ENCODE peak calls at places on chromosomes 4 and X, in six cellular contexts. X is endodermal cell, N is psoas muscle, C is breast epithelium, S is heart right ventricle, T is esophagus squamous epithelium. B is an unnamed sample. For H3K4me1, the result is how much of the 10 kb centered on the place peaks cover.

GRCh38 chr4:2735869-2736268 is 20.3 kb downstream of the TNIP2 start:
- DNase-seq in T (no peak), C (no peak), S (no peak), X (no peak), N (no peak), B (no peak)

GRCh38 chr4:131052646-131053045 is 1956.7 kb downstream of the C4orf33 start:
- DNase-seq in S (no peak), N (no peak), C (no peak), X (no peak), T (no peak), B (no peak)

GRCh38 chrX:40468033-40468979 is 112.5 kb upstream of the ATP6AP2 start:
- DNase-seq in X (peak), S (peak), C (peak), T (no peak), N (no peak), B (no peak)

GRCh38 chr4:71184195-71184781 is 154.5 kb upstream of the SLC4A4 start:
- DNase-seq in C (no peak), S (no peak), N (no peak), T (no peak), X (peak), B (no peak)

GRCh38 chrX:56726609-56727008 is 2.4 kb upstream of the NBDY start:
- DNase-seq in N (no peak), S (no peak), X (no peak), T (no peak), C (no peak), B (no peak)

GRCh38 chr4:85445058-85445639 is 29.8 kb upstream of the ARHGAP24 start:
- DNase-seq in C (no peak), N (no peak), S (no peak), X (no peak), T (no peak), B (no peak)

GRCh38 chrX:9312922-9313867 is 151.7 kb upstream of the TBL1X start:
- DNase-seq in C (no peak), X (peak), T (no peak), S (peak), N (peak), B (no peak)

GRCh38 chr4:138087181-138087714 is 154.9 kb downstream of the SLC7A11 start:
- DNase-seq in S (no peak), C (no peak), X (no peak), N (no peak), T (no peak), B (no peak)

GRCh38 chrX:146424422-146424821 is 385.1 kb upstream of the CXorf51B start:
- DNase-seq in X (no peak), N (no peak), C (no peak), S (no peak), T (no peak), B (no peak)

GRCh38 chr4:74318270-74318669 is 10.0 kb downstream of the EPGN start:
- DNase-seq in T (no peak), N (no peak), S (no peak), X (no peak), C (no peak), B (no peak)

GRCh38 chr4:61202638-61203495 is 2.7 kb downstream of the ADGRL3 start:
- DNase-seq in S (no peak), T (no peak), C (no peak), N (no peak), X (peak), B (no peak)

GRCh38 chrX:12890467-12890866 is 16.0 kb upstream of the TLR8 start:
- DNase-seq in N (no peak), T (no peak), C (no peak), S (no peak), X (no peak), B (no peak)

GRCh38 chrX:47745386-47745785 is 86.4 kb upstream of the UXT start:
- DNase-seq in T (no peak), X (no peak), N (no peak), S (no peak), C (no peak), B (no peak)

GRCh38 chr4:177802665-177803064 is 360.4 kb upstream of the AGA start:
- DNase-seq in T (no peak), N (no peak), S (no peak), X (no peak), C (no peak), B (no peak)

GRCh38 chr4:140151700-140152014 is 2.3 kb downstream of the MAML3 start:
- DNase-seq in T (no peak), N (peak), C (peak), X (no peak), S (peak), B (peak)

GRCh38 chr4:5758741-5759140 is 47.7 kb downstream of the EVC start:
- DNase-seq in X (no peak), N (no peak), C (no peak), T (no peak), S (no peak), B (no peak)

GRCh38 chrX:40570346-40571093 is 10.2 kb upstream of the ATP6AP2 start:
- DNase-seq in T (no peak), C (no peak), S (no peak), N (no peak), X (peak), B (no peak)

GRCh38 chr4:1571165-1571908 is 112.8 kb downstream of the FAM53A start:
- DNase-seq in X (peak), C (no peak), T (no peak), N (peak), S (peak), B (no peak)

GRCh38 chrX:11478036-11478435 is 184.8 kb downstream of the AMELX start:
- DNase-seq in C (no peak), T (no peak), N (no peak), S (no peak), X (no peak), B (no peak)

GRCh38 chr4:149845643-149846208 is 30.1 kb upstream of the IQCM start:
- DNase-seq in S (no peak), C (no peak), X (no peak), T (no peak), N (no peak), B (no peak)

GRCh38 chrX:50154429-50154828 is 46.4 kb downstream of the AKAP4 start:
- DNase-seq in N (no peak), S (no peak), X (no peak), T (no peak), C (no peak), B (no peak)

GRCh38 chr4:69896530-69897116 is 34.2 kb upstream of the CSN1S1 start:
- DNase-seq in T (no peak), X (no peak), N (no peak), S (no peak), C (no peak), B (no peak)

GRCh38 chr4:101885574-101885973 is 95.0 kb downstream of the BANK1 start:
- DNase-seq in C (no peak), T (no peak), X (no peak), N (no peak), S (no peak), B (no peak)

GRCh38 chr4:6499241-6499605 is 26.8 kb upstream of the PPP2R2C start:
- DNase-seq in X (no peak), C (no peak), N (no peak), T (no peak), S (no peak), B (no peak)

GRCh38 chrX:55490974-55491373 is 1.3 kb upstream of the USP51 start:
- DNase-seq in S (no peak), C (no peak), X (peak), N (no peak), T (no peak), B (no peak)

GRCh38 chr4:4507923-4508322 is 33.9 kb downstream of the STX18 start:
- DNase-seq in S (no peak), C (no peak), N (no peak), X (no peak), T (no peak), B (no peak)

GRCh38 chr4:46389301-46389761 is 597 bp downstream of the GABRA2 start:
- DNase-seq in N (no peak), C (no peak), X (peak), S (no peak), T (no peak), B (no peak)

GRCh38 chr4:156968479-156968984 is 3.1 kb downstream of the PDGFC start:
- DNase-seq in T (no peak), S (peak), X (peak), N (peak), C (peak), B (peak)

GRCh38 chr4:78477276-78477675 is 74.3 kb upstream of the ANXA3 start:
- DNase-seq in S (no peak), T (no peak), X (no peak), N (no peak), C (no peak), B (no peak)

GRCh38 chr4:163273203-163273602 is 59.2 kb downstream of the NPY1R start:
- DNase-seq in N (no peak), S (no peak), X (no peak), C (no peak), T (no peak), B (no peak)

GRCh38 chr4:74109116-74109791 is 10.3 kb upstream of the CXCL2 start:
- DNase-seq in N (peak), S (no peak), X (peak), T (no peak), C (peak), B (no peak)

GRCh38 chr4:75698162-75698962 is 25.2 kb upstream of the G3BP2 start:
- DNase-seq in C (no peak), N (no peak), T (no peak), X (no peak), S (no peak), B (no peak)

GRCh38 chr4:145101091-145101490 is 3.0 kb downstream of the ABCE1 start:
- DNase-seq in C (no peak), T (no peak), N (no peak), X (no peak), S (no peak), B (no peak)

GRCh38 chr4:98939892-98940298 is 11.0 kb upstream of the EIF4E start:
- DNase-seq in C (no peak), S (no peak), N (no peak), T (no peak), X (peak), B (no peak)

GRCh38 chrX:38138900-38139299 is 81.8 kb downstream of the SRPX start:
- DNase-seq in C (no peak), S (no peak), T (no peak), X (no peak), N (no peak), B (no peak)

GRCh38 chr4:80407246-80407645 is 71.7 kb downstream of the CFAP299 start:
- DNase-seq in X (no peak), S (no peak), C (no peak), T (no peak), N (peak), B (peak)

GRCh38 chrX:72554448-72555140 is 18.0 kb downstream of the HDAC8 start:
- DNase-seq in T (no peak), C (no peak), X (peak), N (no peak), S (peak), B (no peak)

GRCh38 chr4:48967626-48968025 is 18.4 kb upstream of the CWH43 start:
- DNase-seq in N (no peak), T (no peak), S (no peak), C (no peak), X (no peak), B (no peak)

GRCh38 chr4:48974979-48975640 is 11.0 kb upstream of the CWH43 start:
- DNase-seq in N (no peak), S (peak), T (no peak), X (no peak), C (no peak), B (no peak)

GRCh38 chr4:48967101-48967500 is 19.0 kb upstream of the CWH43 start:
- DNase-seq in N (no peak), X (no peak), S (no peak), C (no peak), T (no peak), B (no peak)

GRCh38 chr4:48968814-48969213 is 17.3 kb upstream of the CWH43 start:
- DNase-seq in N (no peak), C (no peak), X (no peak), S (no peak), T (no peak), B (no peak)

DNA sequence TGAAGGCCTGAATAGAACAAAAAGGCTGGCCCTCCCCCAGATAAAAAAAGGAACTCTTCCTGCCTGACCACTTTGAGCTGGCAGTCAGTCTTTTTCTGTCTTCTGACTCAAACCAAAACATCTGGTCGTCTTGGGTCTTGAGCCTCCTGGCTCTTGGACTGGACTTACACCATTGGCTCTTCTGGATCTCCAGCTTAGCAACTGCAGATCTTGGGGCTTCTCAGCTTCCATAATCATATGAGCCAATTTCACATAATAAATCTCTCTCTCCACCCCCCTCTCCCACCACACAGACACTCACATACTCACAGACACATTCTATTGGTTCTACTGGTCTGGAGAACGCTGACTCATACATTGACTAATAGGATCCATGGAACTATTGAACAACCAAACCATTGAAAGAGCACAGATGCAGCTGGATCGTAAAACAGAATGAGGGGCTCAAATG is 15.6 kb upstream of the CWH43 start:
- DNase-seq in C (no peak), S (no peak), N (no peak), X (no peak), T (no peak), B (no peak)
- TF ChIP-seq CTCF in C (no peak), S (no peak), N (no peak), X (no peak), T (no peak), B (no peak)

DNA sequence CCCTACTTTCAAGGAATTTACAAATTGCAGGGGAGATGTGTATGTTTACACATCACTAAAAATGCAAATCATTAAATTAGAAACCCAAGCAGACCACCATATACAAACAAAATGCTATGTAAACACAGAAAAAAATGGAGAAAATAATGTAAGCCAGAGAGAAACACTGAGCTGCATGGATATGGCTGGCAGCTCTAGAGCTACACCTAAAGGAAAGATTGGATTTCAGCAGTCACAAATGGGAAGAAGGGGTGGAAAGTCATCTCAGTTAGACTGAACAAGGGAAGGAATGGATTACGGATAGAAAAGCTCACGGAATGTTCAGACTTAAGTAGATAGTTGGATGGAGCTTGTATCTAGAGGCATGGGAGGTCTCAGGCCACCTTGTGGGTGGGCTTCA is 186.3 kb downstream of the MOSPD2 start:
- DNase-seq in C (no peak), T (no peak), S (no peak), X (no peak), N (no peak), B (no peak)
- H3K4me3 ChIP-seq in C (no peak), T (no peak), S (no peak), X (no peak), N (no peak), B (no peak)

GRCh38 chr4:148058160-148058859 is 326.4 kb downstream of the ARHGAP10 start:
- DNase-seq in C (no peak), T (no peak), X (no peak), S (no peak), N (no peak), B (no peak)
- H3K4me1 ChIP-seq in C (under half), T (under half), X (under half), S (half or more), N (half or more), B (under half)

GRCh38 chrX:63918611-63919010 is 133.6 kb upstream of the ARHGEF9 start:
- DNase-seq in C (no peak), X (peak), T (no peak), N (no peak), S (no peak), B (no peak)
- TF ChIP-seq CTCF in C (no peak), X (peak), T (no peak), N (no peak), S (no peak), B (no peak)

GRCh38 chr4:8272472-8273428 is 3.2 kb downstream of the HTRA3 start:
- DNase-seq in C (no peak), N (peak), T (no peak), X (no peak), S (peak), B (no peak)

GRCh38 chr4:8273450-8273849 is 3.9 kb downstream of the HTRA3 start:
- DNase-seq in N (no peak), X (no peak), T (no peak), C (no peak), S (no peak), B (no peak)

GRCh38 chr4:8270418-8270771 is 841 bp downstream of the HTRA3 start:
- DNase-seq in C (no peak), T (no peak), X (no peak), N (no peak), S (no peak), B (no peak)

GRCh38 chr4:8270912-8271815 is 1.6 kb downstream of the HTRA3 start:
- DNase-seq in X (no peak), C (no peak), N (no peak), S (peak), T (no peak), B (no peak)

GRCh38 chr4:8271821-8272220 is 2.3 kb downstream of the HTRA3 start:
- DNase-seq in T (no peak), X (no peak), N (no peak), C (no peak), S (no peak), B (no peak)
- H3K4me3 ChIP-seq in T (no peak), X (no peak), N (peak), C (peak), S (peak), B (no peak)

DNA sequence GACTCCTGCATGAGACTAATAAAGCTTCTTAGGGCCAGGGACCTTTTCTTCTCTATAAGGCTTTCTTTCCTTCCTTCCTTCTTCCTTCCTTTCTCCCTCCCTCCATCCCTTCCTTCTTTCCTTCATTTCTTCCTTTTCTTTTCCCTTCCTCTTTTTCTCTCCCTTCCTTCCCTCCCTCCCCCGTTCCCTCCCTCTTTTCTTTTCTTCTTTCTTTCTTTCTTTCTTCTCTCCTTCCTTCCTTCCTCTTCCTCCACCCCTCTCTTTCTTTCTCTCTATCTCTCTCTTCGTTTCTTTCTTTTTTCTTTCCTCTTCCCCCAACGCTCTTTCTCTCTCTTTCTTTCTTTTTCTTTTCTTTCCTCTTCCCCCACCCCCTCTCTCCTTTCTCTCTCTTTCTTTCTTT is 2.5 kb upstream of the MAGEB17 start:
- DNase-seq in C (no peak), N (no peak), X (no peak), T (no peak), S (no peak), B (no peak)
- H3K4me1 ChIP-seq in C (under half), N (under half), X (under half), T (under half), S (under half), B (under half)